ENCODE peak calls at places on chromosome 18, in five cellular contexts. P is RPMI7951; Q is activated CD4-positive, alpha-beta T cell treated with anti-CD3 and anti-CD28 coated beads for 24 hours; H is cardiac fibroblast; U is left ventricle myocardium inferior. D is an unnamed sample.

GRCh38 chr18:62585274-62586147 is 62.7 kb downstream of the ZCCHC2 start:
- DNase-seq in P (no peak), U (no peak), H (no peak), Q (peak), D (no peak)

GRCh38 chr18:66575263-66575662 is 28.6 kb downstream of the CDH19 start:
- DNase-seq in Q (no peak), P (no peak), U (no peak), H (no peak), D (no peak)

GRCh38 chr18:60684843-60685513 is 312.4 kb upstream of the MC4R start:
- DNase-seq in Q (no peak), P (peak), U (no peak), H (peak), D (peak)

GRCh38 chr18:51279367-51279984 is 82.0 kb upstream of the MEX3C start:
- DNase-seq in P (no peak), H (no peak), Q (no peak), U (no peak), D (no peak)

GRCh38 chr18:63376493-63377053 is 9.6 kb upstream of the KDSR start:
- DNase-seq in H (peak), P (no peak), U (no peak), Q (no peak), D (no peak)

GRCh38 chr18:13446581-13447470 is 228.3 kb downstream of the LDLRAD4 start:
- DNase-seq in Q (peak), U (no peak), P (peak), H (no peak), D (no peak)

GRCh38 chr18:58671941-58672565 is 788 bp downstream of the MALT1 start:
- DNase-seq in U (peak), H (peak), P (peak), Q (no peak), D (peak)

GRCh38 chr18:27887711-27888495 is 289.0 kb downstream of the CDH2 start:
- DNase-seq in P (peak), H (no peak), U (no peak), Q (no peak), D (no peak)